ENCODE peak calls at places on chromosomes 2 and 18, in ten cellular contexts. One of them, this sample, is unnamed.

GRCh38 chr18:59141294-59142068 is 1.8 kb downstream of the SEC11C start:
- DNase-seq in activated T-cell treated with anti-CD3 and anti-CD28 coated beads for 24 hours: no peak
- DNase-seq in naive thymus-derived CD8-positive, alpha-beta T cell: no peak
- DNase-seq in Kasumi-1: no peak
- DNase-seq in T-helper 1 cell: no peak
- DNase-seq in T1000: no peak
- DNase-seq in kidney tubule cell: no peak
- DNase-seq in MCF 10A: no peak
- DNase-seq in NCI-H69: peak
- DNase-seq in ascending aorta: no peak
- DNase-seq in this sample: peak

GRCh38 chr2:96140941-96141623 is 2.8 kb upstream of the ASTL start:
- DNase-seq in activated T-cell treated with anti-CD3 and anti-CD28 coated beads for 24 hours: no peak
- DNase-seq in naive thymus-derived CD8-positive, alpha-beta T cell: no peak
- DNase-seq in Kasumi-1: no peak
- DNase-seq in T-helper 1 cell: no peak
- DNase-seq in T1000: no peak
- DNase-seq in kidney tubule cell: no peak
- DNase-seq in MCF 10A: no peak
- DNase-seq in NCI-H69: no peak
- DNase-seq in ascending aorta: no peak
- DNase-seq in this sample: no peak

GRCh38 chr18:78986018-78986481 is 6.4 kb downstream of the SALL3 start:
- DNase-seq in activated T-cell treated with anti-CD3 and anti-CD28 coated beads for 24 hours: no peak
- DNase-seq in naive thymus-derived CD8-positive, alpha-beta T cell: no peak
- DNase-seq in Kasumi-1: peak
- DNase-seq in T-helper 1 cell: no peak
- DNase-seq in T1000: no peak
- DNase-seq in kidney tubule cell: peak
- DNase-seq in MCF 10A: peak
- DNase-seq in NCI-H69: peak
- DNase-seq in ascending aorta: no peak
- DNase-seq in this sample: peak

GRCh38 chr2:51490576-51491234 is 458.8 kb upstream of the NRXN1 start:
- DNase-seq in activated T-cell treated with anti-CD3 and anti-CD28 coated beads for 24 hours: no peak
- DNase-seq in naive thymus-derived CD8-positive, alpha-beta T cell: no peak
- DNase-seq in Kasumi-1: no peak
- DNase-seq in T-helper 1 cell: no peak
- DNase-seq in T1000: no peak
- DNase-seq in kidney tubule cell: no peak
- DNase-seq in MCF 10A: no peak
- DNase-seq in NCI-H69: peak
- DNase-seq in ascending aorta: no peak
- DNase-seq in this sample: peak

GRCh38 chr2:27807476-27807875 is 36.0 kb downstream of the MRPL33 start:
- DNase-seq in activated T-cell treated with anti-CD3 and anti-CD28 coated beads for 24 hours: no peak
- DNase-seq in naive thymus-derived CD8-positive, alpha-beta T cell: no peak
- DNase-seq in Kasumi-1: peak
- DNase-seq in T-helper 1 cell: no peak
- DNase-seq in T1000: no peak
- DNase-seq in kidney tubule cell: peak
- DNase-seq in MCF 10A: peak
- DNase-seq in NCI-H69: peak
- DNase-seq in ascending aorta: no peak
- DNase-seq in this sample: peak

GRCh38 chr2:62440281-62440946 is 65.6 kb downstream of the TMEM17 start:
- DNase-seq in activated T-cell treated with anti-CD3 and anti-CD28 coated beads for 24 hours: no peak
- DNase-seq in naive thymus-derived CD8-positive, alpha-beta T cell: no peak
- DNase-seq in Kasumi-1: no peak
- DNase-seq in T-helper 1 cell: no peak
- DNase-seq in T1000: no peak
- DNase-seq in kidney tubule cell: no peak
- DNase-seq in MCF 10A: no peak
- DNase-seq in NCI-H69: no peak
- DNase-seq in ascending aorta: no peak
- DNase-seq in this sample: no peak

GRCh38 chr2:53826587-53827397 is 33.0 kb downstream of the GPR75 start:
- DNase-seq in activated T-cell treated with anti-CD3 and anti-CD28 coated beads for 24 hours: no peak
- DNase-seq in naive thymus-derived CD8-positive, alpha-beta T cell: no peak
- DNase-seq in Kasumi-1: no peak
- DNase-seq in T-helper 1 cell: no peak
- DNase-seq in T1000: no peak
- DNase-seq in kidney tubule cell: no peak
- DNase-seq in MCF 10A: peak
- DNase-seq in NCI-H69: no peak
- DNase-seq in ascending aorta: no peak
- DNase-seq in this sample: no peak

GRCh38 chr18:56202567-56203136 is 435.7 kb downstream of the TXNL1 start:
- DNase-seq in activated T-cell treated with anti-CD3 and anti-CD28 coated beads for 24 hours: no peak
- DNase-seq in naive thymus-derived CD8-positive, alpha-beta T cell: no peak
- DNase-seq in Kasumi-1: no peak
- DNase-seq in T-helper 1 cell: no peak
- DNase-seq in T1000: no peak
- DNase-seq in kidney tubule cell: no peak
- DNase-seq in MCF 10A: no peak
- DNase-seq in NCI-H69: no peak
- DNase-seq in ascending aorta: no peak
- DNase-seq in this sample: no peak

GRCh38 chr2:227325824-227326195 is 759 bp downstream of the MFF start:
- DNase-seq in activated T-cell treated with anti-CD3 and anti-CD28 coated beads for 24 hours: no peak
- DNase-seq in naive thymus-derived CD8-positive, alpha-beta T cell: no peak
- DNase-seq in Kasumi-1: peak
- DNase-seq in T-helper 1 cell: no peak
- DNase-seq in T1000: no peak
- DNase-seq in kidney tubule cell: peak
- DNase-seq in MCF 10A: peak
- DNase-seq in NCI-H69: peak
- DNase-seq in ascending aorta: no peak
- DNase-seq in this sample: no peak

GRCh38 chr18:3048121-3048520 is 35.2 kb upstream of the LPIN2 start:
- DNase-seq in activated T-cell treated with anti-CD3 and anti-CD28 coated beads for 24 hours: no peak
- DNase-seq in naive thymus-derived CD8-positive, alpha-beta T cell: no peak
- DNase-seq in Kasumi-1: peak
- DNase-seq in T-helper 1 cell: no peak
- DNase-seq in T1000: no peak
- DNase-seq in kidney tubule cell: no peak
- DNase-seq in MCF 10A: no peak
- DNase-seq in NCI-H69: peak
- DNase-seq in ascending aorta: no peak
- DNase-seq in this sample: no peak

GRCh38 chr2:39512434-39512935 is 75.4 kb upstream of the MAP4K3 start:
- DNase-seq in activated T-cell treated with anti-CD3 and anti-CD28 coated beads for 24 hours: no peak
- DNase-seq in naive thymus-derived CD8-positive, alpha-beta T cell: no peak
- DNase-seq in Kasumi-1: no peak
- DNase-seq in T-helper 1 cell: no peak
- DNase-seq in T1000: no peak
- DNase-seq in kidney tubule cell: no peak
- DNase-seq in MCF 10A: no peak
- DNase-seq in NCI-H69: no peak
- DNase-seq in ascending aorta: no peak
- DNase-seq in this sample: no peak

GRCh38 chr2:113160962-113161361 is 12.8 kb upstream of the PSD4 start:
- DNase-seq in activated T-cell treated with anti-CD3 and anti-CD28 coated beads for 24 hours: no peak
- DNase-seq in naive thymus-derived CD8-positive, alpha-beta T cell: no peak
- DNase-seq in Kasumi-1: no peak
- DNase-seq in T-helper 1 cell: no peak
- DNase-seq in T1000: no peak
- DNase-seq in kidney tubule cell: no peak
- DNase-seq in MCF 10A: no peak
- DNase-seq in NCI-H69: no peak
- DNase-seq in ascending aorta: no peak
- DNase-seq in this sample: no peak

GRCh38 chr2:169105433-169105832 is 36.1 kb downstream of the DHRS9 start:
- DNase-seq in activated T-cell treated with anti-CD3 and anti-CD28 coated beads for 24 hours: no peak
- DNase-seq in naive thymus-derived CD8-positive, alpha-beta T cell: no peak
- DNase-seq in Kasumi-1: peak
- DNase-seq in T-helper 1 cell: no peak
- DNase-seq in T1000: no peak
- DNase-seq in kidney tubule cell: no peak
- DNase-seq in MCF 10A: no peak
- DNase-seq in NCI-H69: peak
- DNase-seq in ascending aorta: no peak
- DNase-seq in this sample: no peak

GRCh38 chr2:241039416-241039815 is 41.0 kb downstream of the SNED1 start:
- DNase-seq in activated T-cell treated with anti-CD3 and anti-CD28 coated beads for 24 hours: no peak
- DNase-seq in naive thymus-derived CD8-positive, alpha-beta T cell: no peak
- DNase-seq in Kasumi-1: no peak
- DNase-seq in T-helper 1 cell: no peak
- DNase-seq in T1000: no peak
- DNase-seq in kidney tubule cell: no peak
- DNase-seq in MCF 10A: no peak
- DNase-seq in NCI-H69: no peak
- DNase-seq in ascending aorta: no peak
- DNase-seq in this sample: no peak

GRCh38 chr2:241425368-241425767 is 69.3 kb downstream of the FARP2 start:
- DNase-seq in activated T-cell treated with anti-CD3 and anti-CD28 coated beads for 24 hours: no peak
- DNase-seq in naive thymus-derived CD8-positive, alpha-beta T cell: no peak
- DNase-seq in Kasumi-1: no peak
- DNase-seq in T-helper 1 cell: no peak
- DNase-seq in T1000: no peak
- DNase-seq in kidney tubule cell: no peak
- DNase-seq in MCF 10A: no peak
- DNase-seq in NCI-H69: no peak
- DNase-seq in ascending aorta: no peak
- DNase-seq in this sample: no peak

GRCh38 chr2:134795765-134796164 is 42.7 kb upstream of the ACMSD start:
- DNase-seq in activated T-cell treated with anti-CD3 and anti-CD28 coated beads for 24 hours: no peak
- DNase-seq in naive thymus-derived CD8-positive, alpha-beta T cell: no peak
- DNase-seq in Kasumi-1: no peak
- DNase-seq in T-helper 1 cell: no peak
- DNase-seq in T1000: no peak
- DNase-seq in kidney tubule cell: no peak
- DNase-seq in MCF 10A: no peak
- DNase-seq in NCI-H69: no peak
- DNase-seq in ascending aorta: no peak
- DNase-seq in this sample: no peak

GRCh38 chr2:73112026-73112912 is 479 bp downstream of the RAB11FIP5 start:
- DNase-seq in activated T-cell treated with anti-CD3 and anti-CD28 coated beads for 24 hours: no peak
- DNase-seq in naive thymus-derived CD8-positive, alpha-beta T cell: peak
- DNase-seq in Kasumi-1: no peak
- DNase-seq in T-helper 1 cell: no peak
- DNase-seq in T1000: no peak
- DNase-seq in kidney tubule cell: peak
- DNase-seq in MCF 10A: peak
- DNase-seq in NCI-H69: peak
- DNase-seq in ascending aorta: no peak
- DNase-seq in this sample: no peak

GRCh38 chr2:181128199-181128598 is 147.8 kb downstream of the UBE2E3 start:
- DNase-seq in activated T-cell treated with anti-CD3 and anti-CD28 coated beads for 24 hours: no peak
- DNase-seq in naive thymus-derived CD8-positive, alpha-beta T cell: no peak
- DNase-seq in Kasumi-1: no peak
- DNase-seq in T-helper 1 cell: no peak
- DNase-seq in T1000: no peak
- DNase-seq in kidney tubule cell: no peak
- DNase-seq in MCF 10A: no peak
- DNase-seq in NCI-H69: no peak
- DNase-seq in ascending aorta: no peak
- DNase-seq in this sample: no peak

GRCh38 chr2:78486565-78486964 is 538.9 kb upstream of the REG3G start:
- DNase-seq in activated T-cell treated with anti-CD3 and anti-CD28 coated beads for 24 hours: no peak
- DNase-seq in naive thymus-derived CD8-positive, alpha-beta T cell: no peak
- DNase-seq in Kasumi-1: no peak
- DNase-seq in T-helper 1 cell: no peak
- DNase-seq in T1000: no peak
- DNase-seq in kidney tubule cell: no peak
- DNase-seq in MCF 10A: no peak
- DNase-seq in NCI-H69: no peak
- DNase-seq in ascending aorta: no peak
- DNase-seq in this sample: no peak

GRCh38 chr2:227862741-227863588 is 8.5 kb upstream of the DAW1 start:
- DNase-seq in activated T-cell treated with anti-CD3 and anti-CD28 coated beads for 24 hours: no peak
- DNase-seq in naive thymus-derived CD8-positive, alpha-beta T cell: no peak
- DNase-seq in Kasumi-1: no peak
- DNase-seq in T-helper 1 cell: no peak
- DNase-seq in T1000: peak
- DNase-seq in kidney tubule cell: peak
- DNase-seq in MCF 10A: peak
- DNase-seq in NCI-H69: peak
- DNase-seq in ascending aorta: no peak
- DNase-seq in this sample: no peak

GRCh38 chr18:68972176-68972575 is 174.3 kb downstream of the CCDC102B start:
- DNase-seq in activated T-cell treated with anti-CD3 and anti-CD28 coated beads for 24 hours: no peak
- DNase-seq in naive thymus-derived CD8-positive, alpha-beta T cell: no peak
- DNase-seq in Kasumi-1: no peak
- DNase-seq in T-helper 1 cell: no peak
- DNase-seq in T1000: no peak
- DNase-seq in kidney tubule cell: no peak
- DNase-seq in MCF 10A: peak
- DNase-seq in NCI-H69: no peak
- DNase-seq in ascending aorta: no peak
- DNase-seq in this sample: no peak

GRCh38 chr2:15736396-15737180 is 144.9 kb downstream of the DDX1 start:
- DNase-seq in activated T-cell treated with anti-CD3 and anti-CD28 coated beads for 24 hours: no peak
- DNase-seq in naive thymus-derived CD8-positive, alpha-beta T cell: no peak
- DNase-seq in Kasumi-1: no peak
- DNase-seq in T-helper 1 cell: no peak
- DNase-seq in T1000: no peak
- DNase-seq in kidney tubule cell: no peak
- DNase-seq in MCF 10A: no peak
- DNase-seq in NCI-H69: no peak
- DNase-seq in ascending aorta: no peak
- DNase-seq in this sample: no peak

GRCh38 chr2:188512456-188512855 is 220.8 kb downstream of the GULP1 start:
- DNase-seq in activated T-cell treated with anti-CD3 and anti-CD28 coated beads for 24 hours: no peak
- DNase-seq in naive thymus-derived CD8-positive, alpha-beta T cell: peak
- DNase-seq in Kasumi-1: peak
- DNase-seq in T-helper 1 cell: no peak
- DNase-seq in T1000: no peak
- DNase-seq in kidney tubule cell: peak
- DNase-seq in MCF 10A: peak
- DNase-seq in NCI-H69: peak
- DNase-seq in ascending aorta: no peak
- DNase-seq in this sample: peak